ENCODE peak calls at places on chromosomes 13 and 19, in eight cellular contexts. E is SK-N-SH, A is ovary, M is HepG2, B is A549, Q is GM12878, Y is stomach, W is transverse colon. J is an unnamed sample.

GRCh38 chr19:44879309-44880065 is 11.6 kb upstream of the TOMM40 start:
- DNase-seq in E (no peak), A (no peak), M (no peak), B (no peak), Q (no peak), Y (no peak), W (no peak), J (no peak)

GRCh38 chr13:50126378-50127016 is 111.3 kb downstream of the KCNRG start:
- DNase-seq in E (no peak), A (no peak), M (peak; percentile 27), B (peak; percentile 62), Q (no peak), Y (no peak), W (peak; percentile 53), J (no peak)

GRCh38 chr19:58346961-58347929 is 6.0 kb downstream of the A1BG start:
- DNase-seq in E (peak; percentile 100), A (no peak), M (no peak), B (peak; percentile 78), Q (no peak), Y (peak; percentile 54), W (peak; percentile 69), J (peak; percentile 21)

GRCh38 chr19:7799640-7800355 is 30.2 kb upstream of the EVI5L start:
- DNase-seq in E (peak; percentile 73), A (peak; percentile 45), M (peak; percentile 60), B (peak; percentile 67), Q (no peak), Y (peak; percentile 73), W (peak; percentile 67), J (peak; percentile 40)

GRCh38 chr19:45553464-45553863 is 31.1 kb downstream of the OPA3 start:
- DNase-seq in E (no peak), A (no peak), M (no peak), B (no peak), Q (no peak), Y (peak; percentile 68), W (peak; percentile 73), J (no peak)

GRCh38 chr19:42191855-42192254 is 25.6 kb downstream of the DEDD2 start:
- DNase-seq in E (no peak), A (no peak), M (peak; percentile 36), B (peak; percentile 87), Q (no peak), Y (peak; percentile 61), W (peak; percentile 84), J (no peak)

GRCh38 chr13:61954092-61954491 is 538.4 kb upstream of the PCDH20 start:
- DNase-seq in E (peak; percentile 14), A (no peak), M (peak; percentile 4), B (peak; percentile 20), Q (no peak), Y (no peak), W (no peak), J (no peak)

GRCh38 chr13:46640843-46641242 is 87.9 kb downstream of the LRCH1 start:
- DNase-seq in E (no peak), A (no peak), M (no peak), B (no peak), Q (no peak), Y (no peak), W (no peak), J (no peak)

GRCh38 chr13:74596691-74597090 is 462.5 kb upstream of the KLF12 start:
- DNase-seq in E (no peak), A (no peak), M (no peak), B (no peak), Q (no peak), Y (no peak), W (no peak), J (no peak)

GRCh38 chr13:99542788-99543406 is 41.6 kb downstream of the TM9SF2 start:
- DNase-seq in E (no peak), A (no peak), M (no peak), B (no peak), Q (peak; percentile 92), Y (no peak), W (peak; percentile 17), J (no peak)

GRCh38 chr13:107025991-107026390 is 458.1 kb upstream of the ARGLU1 start:
- DNase-seq in E (no peak), A (no peak), M (no peak), B (no peak), Q (no peak), Y (no peak), W (no peak), J (no peak)

DNA sequence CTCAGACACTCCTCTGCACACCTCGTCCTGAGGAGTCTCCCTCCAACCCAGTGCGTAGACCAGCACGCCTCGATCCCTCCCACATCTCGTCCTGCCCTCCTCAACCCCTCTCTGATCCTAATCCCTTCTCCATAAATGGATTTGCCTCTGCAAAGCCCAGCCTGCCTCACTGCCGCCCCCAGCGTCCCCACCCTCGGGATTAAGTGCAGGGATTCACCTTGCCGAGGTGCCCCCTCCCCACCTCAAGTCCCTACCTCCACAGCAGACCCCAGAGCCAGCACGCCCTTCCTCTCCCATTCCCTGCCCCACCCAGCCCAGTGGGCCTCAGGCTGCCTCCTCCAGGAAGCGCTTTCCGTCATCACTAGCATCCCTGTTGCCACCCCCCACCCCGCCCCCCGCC is 4.1 kb downstream of the KLF16 start:
- DNase-seq in E (no peak), A (no peak), M (no peak), B (peak; percentile 51), Q (no peak), Y (no peak), W (no peak), J (no peak)
- H3K4me1 ChIP-seq in E (peaks cover 37% of the 10 kb centered on the region), A (peaks cover 28% of the 10 kb centered on the region), M (peaks cover 42% of the 10 kb centered on the region), B (peaks cover 68% of the 10 kb centered on the region), Q (peaks cover 12% of the 10 kb centered on the region), Y (peaks cover 81% of the 10 kb centered on the region), W (peaks cover 60% of the 10 kb centered on the region), J (peaks cover 67% of the 10 kb centered on the region)

GRCh38 chr19:30647891-30648290 is 275.7 kb downstream of the ZNF536 start:
- DNase-seq in E (no peak), A (no peak), M (no peak), B (no peak), Q (no peak), Y (no peak), W (no peak), J (no peak)

GRCh38 chr19:30649934-30650614 is 277.9 kb downstream of the ZNF536 start:
- DNase-seq in E (peak; percentile 70), A (no peak), M (peak; percentile 57), B (peak; percentile 72), Q (peak; percentile 24), Y (no peak), W (no peak), J (peak; percentile 40)

GRCh38 chr19:30646806-30647205 is 274.6 kb downstream of the ZNF536 start:
- DNase-seq in E (no peak), A (no peak), M (no peak), B (no peak), Q (no peak), Y (no peak), W (no peak), J (no peak)

GRCh38 chr19:30649149-30649548 is 277.0 kb downstream of the ZNF536 start:
- DNase-seq in E (no peak), A (no peak), M (no peak), B (no peak), Q (no peak), Y (no peak), W (no peak), J (no peak)

DNA sequence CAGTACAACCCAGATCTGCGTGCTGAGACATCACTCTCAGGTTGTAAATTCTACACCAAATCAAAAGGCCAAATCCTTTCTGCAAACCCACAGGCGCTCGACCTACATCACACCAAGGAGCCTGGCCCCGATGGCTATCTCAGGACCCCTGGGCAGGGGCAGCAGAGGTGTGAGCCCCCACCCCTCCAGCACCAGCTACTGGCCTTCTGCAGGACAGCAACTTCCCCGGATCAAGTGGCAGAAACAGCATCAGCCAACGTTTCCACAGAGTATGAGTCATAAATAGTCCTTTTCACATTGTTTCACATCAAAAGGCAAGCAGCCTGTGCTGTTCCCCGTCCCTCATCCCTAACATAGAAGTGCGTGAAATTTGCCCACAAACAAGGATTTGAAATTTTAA is 276.1 kb downstream of the ZNF536 start:
- DNase-seq in E (peak; percentile 35), A (no peak), M (no peak), B (no peak), Q (no peak), Y (no peak), W (no peak), J (no peak)
- TF ChIP-seq EP300 in E (no peak), A (no peak), M (no peak), B (no peak), Q (no peak), Y (no peak), W (no peak), J (peak; percentile 43)

GRCh38 chr19:36378625-36379509 is at the start of gene ZFP14:
- DNase-seq in E (peak; percentile 99), A (peak; percentile 93), M (peak; percentile 91), B (peak; percentile 98), Q (peak; percentile 70), Y (peak; percentile 93), W (peak; percentile 95), J (peak; percentile 83)
- TF ChIP-seq CTCF in E (peak; percentile 38), A (no peak), M (peak; percentile 40), B (peak; percentile 34), Q (peak; percentile 41), Y (no peak), W (no peak), J (peak; percentile 36)

DNA sequence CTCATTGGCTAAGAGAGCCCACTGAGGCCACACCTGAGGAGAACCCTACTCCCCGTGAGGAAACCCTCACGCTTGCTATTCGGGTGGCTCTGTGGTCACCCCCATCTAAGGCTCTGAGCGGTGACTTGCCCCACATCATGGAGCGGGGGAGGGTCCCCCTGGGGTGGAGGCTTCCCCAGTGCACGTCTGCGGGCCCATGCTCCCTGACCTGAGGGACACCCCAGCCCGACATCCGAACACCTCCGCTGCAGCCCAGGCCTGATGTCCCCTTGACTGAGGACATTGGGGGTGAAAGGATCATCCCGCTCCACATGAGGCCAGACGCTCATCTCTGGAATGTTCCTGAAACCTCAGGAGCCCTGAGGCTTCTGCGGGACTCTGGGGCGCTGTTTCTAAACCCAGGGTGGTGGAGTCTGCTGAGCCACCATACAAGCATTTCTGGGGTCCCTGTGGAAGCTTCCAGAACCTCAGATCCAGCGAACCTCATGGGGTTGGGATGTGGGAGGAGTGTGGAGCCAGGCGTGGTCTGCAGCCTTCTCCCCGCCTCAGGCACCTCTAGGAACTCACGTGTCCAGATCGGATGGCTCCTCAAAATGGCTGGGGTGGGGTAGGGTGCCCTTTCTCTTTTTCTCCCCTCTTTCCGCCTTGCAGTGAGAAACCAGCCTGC is 19.9 kb downstream of the TMED1 start:
- DNase-seq in E (no peak), A (no peak), M (no peak), B (no peak), Q (no peak), Y (no peak), W (no peak), J (no peak)
- H3K4me1 ChIP-seq in E (peaks cover 37% of the 10 kb centered on the region), A (peaks cover 6% of the 10 kb centered on the region), M (peaks cover 19% of the 10 kb centered on the region), B (peaks cover 14% of the 10 kb centered on the region), Q (no peaks in the 10 kb centered on the region), Y (no peaks in the 10 kb centered on the region), W (no peaks in the 10 kb centered on the region), J (no peaks in the 10 kb centered on the region)

J was measured in tibial nerve.